ENCODE peak calls at places on chromosomes 16 and 17, in five cellular contexts. N is IMR-90, J is H9, B is H1, A is mesenchymal stem cell. H is an unnamed sample.

GRCh38 chr17:55722016-55722706 is 503 bp downstream of the TMEM100 start:
- DNase-seq in A (peak), B (no peak), N (peak), J (no peak), H (no peak)

GRCh38 chr17:75513667-75514052 is 1.7 kb downstream of the CASKIN2 start:
- DNase-seq in J (no peak), N (no peak), A (no peak), B (no peak), H (no peak)

GRCh38 chr16:15576960-15577958 is 65.7 kb downstream of the MARF1 start:
- DNase-seq in J (no peak), A (no peak), N (no peak), B (no peak), H (no peak)

GRCh38 chr17:3710951-3711383 is 12.7 kb upstream of the HASPIN start:
- DNase-seq in A (peak), N (peak), J (peak), B (no peak), H (no peak)

GRCh38 chr17:33234930-33235685 is 58.0 kb downstream of the ASIC2 start:
- DNase-seq in B (no peak), N (peak), J (no peak), A (peak), H (no peak)

GRCh38 chr17:68613739-68614298 is 12.7 kb upstream of the FAM20A start:
- DNase-seq in J (peak), B (peak), A (peak), N (no peak), H (peak)

GRCh38 chr17:15931394-15931793 is 13.5 kb upstream of the ADORA2B start:
- DNase-seq in N (no peak), B (no peak), J (no peak), A (no peak), H (no peak)

GRCh38 chr16:84683691-84684591 is 15.9 kb upstream of the USP10 start:
- DNase-seq in B (no peak), N (no peak), J (peak), A (no peak), H (no peak)

GRCh38 chr17:48520631-48521045 is 10.2 kb downstream of the HOXB1 start:
- DNase-seq in B (no peak), J (peak), A (peak), N (peak), H (no peak)

GRCh38 chr17:48519427-48519826 is 11.4 kb downstream of the HOXB1 start:
- DNase-seq in A (no peak), N (no peak), B (no peak), J (no peak), H (no peak)

GRCh38 chr17:48515925-48516900 is 14.6 kb downstream of the HOXB1 start:
- DNase-seq in N (no peak), B (no peak), J (no peak), A (no peak), H (no peak)

GRCh38 chr17:48514483-48514876 is 16.3 kb downstream of the HOXB1 start:
- DNase-seq in N (no peak), B (no peak), J (no peak), A (no peak), H (no peak)

DNA sequence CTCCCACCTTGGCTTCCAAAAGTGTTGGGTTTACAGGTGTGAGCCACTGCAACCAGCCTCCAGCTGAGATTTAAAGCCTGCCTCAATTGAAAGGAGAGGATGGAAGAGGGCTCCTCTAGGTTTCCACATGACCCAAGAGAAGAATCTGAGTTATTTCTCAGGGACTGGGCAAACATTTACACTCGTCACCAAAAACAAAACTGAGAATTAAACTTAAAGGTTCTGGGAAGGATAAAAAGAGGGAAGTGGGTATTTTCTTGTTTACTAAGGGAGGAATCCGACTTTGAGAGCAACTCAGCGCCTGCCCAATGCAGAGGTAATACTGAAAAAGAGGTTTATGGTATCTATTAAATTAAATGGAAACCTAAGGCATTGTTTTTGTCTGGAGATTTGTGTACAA is 13.3 kb downstream of the HOXB1 start:
- DNase-seq in N (no peak), A (no peak), B (no peak), J (no peak), H (no peak)
- H3K4ac ChIP-seq in N (no peak), A (no peak), B (no peak), J (no peak), H (no peak)

DNA sequence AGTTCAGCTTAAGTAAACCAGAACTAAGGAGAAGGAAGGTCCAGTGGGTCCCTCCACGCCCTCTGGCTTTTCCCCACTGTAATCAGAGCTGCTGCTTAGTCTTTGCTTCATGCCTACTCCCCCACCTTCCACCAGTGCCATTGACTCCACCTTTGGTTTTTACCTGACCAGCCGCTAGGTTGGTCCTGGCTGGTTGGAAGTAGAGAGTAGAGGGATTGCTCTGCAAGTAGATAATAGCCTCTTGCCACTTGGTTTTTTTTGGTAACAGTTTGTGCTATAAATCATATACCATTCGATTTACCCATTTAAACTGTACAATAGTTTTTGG is 22.8 kb upstream of the PHKG2 start:
- DNase-seq in B (no peak), N (no peak), J (no peak), A (no peak), H (no peak)
- H3K14ac ChIP-seq in B (no peak), N (no peak), J (no peak), A (no peak), H (no peak)

DNA sequence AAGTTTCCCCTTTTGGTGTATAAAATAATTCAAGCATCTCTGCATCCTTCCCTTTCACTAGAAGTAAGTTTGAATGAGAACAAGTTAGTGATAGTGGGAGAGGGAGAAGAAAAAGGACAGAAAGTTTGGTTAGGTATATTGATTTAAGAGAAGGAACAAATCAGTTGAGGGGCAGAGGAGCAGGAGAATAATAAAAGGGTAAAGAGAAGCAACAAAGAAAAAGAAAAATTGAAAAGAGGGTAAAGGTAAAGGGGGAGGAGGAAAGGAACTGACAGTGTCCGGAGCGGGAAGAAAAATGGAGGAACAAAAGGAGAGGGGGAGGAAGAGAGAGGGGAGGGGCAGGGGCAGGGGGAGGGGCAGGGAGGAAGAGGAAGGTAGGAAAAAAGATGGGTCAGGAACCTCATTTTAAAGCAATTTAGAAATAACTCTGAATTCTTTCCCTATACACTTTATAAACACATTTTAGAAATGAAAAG is 6.3 kb upstream of the IGF2BP1 start:
- DNase-seq in B (peak), J (peak), A (no peak), N (no peak), H (no peak)
- H2BK15ac ChIP-seq in B (no peak), J (no peak), A (no peak), N (no peak), H (no peak)

GRCh38 chr17:28247671-28248556 is 71.1 kb upstream of the TMEM97 start:
- DNase-seq in N (peak), B (no peak), A (peak), J (peak), H (no peak)
- H3K4ac ChIP-seq in N (no peak), B (no peak), A (no peak), J (no peak), H (peak)

GRCh38 chr17:67376892-67377726 is at the start of gene PITPNC1:
- DNase-seq in B (peak), A (peak), N (peak), J (peak), H (peak)

GRCh38 chr17:67381925-67382257 is 4.8 kb downstream of the PITPNC1 start:
- DNase-seq in A (no peak), N (no peak), J (no peak), B (no peak), H (no peak)

GRCh38 chr17:67378444-67379250 is 1.6 kb downstream of the PITPNC1 start:
- DNase-seq in A (peak), N (peak), J (peak), B (peak), H (peak)

GRCh38 chr17:67377727-67378443 is 804 bp downstream of the PITPNC1 start:
- DNase-seq in B (no peak), A (peak), N (peak), J (peak), H (peak)

GRCh38 chr17:67379251-67379630 is 2.2 kb downstream of the PITPNC1 start:
- DNase-seq in J (no peak), N (no peak), A (no peak), B (no peak), H (no peak)
- H3K14ac ChIP-seq in J (peak), N (peak), A (no peak), B (peak), H (no peak)

GRCh38 chr16:77993111-77993571 is 29.2 kb upstream of the CLEC3A start:
- DNase-seq in A (peak), J (peak), N (peak), B (no peak), H (no peak)
- H2BK15ac ChIP-seq in A (no peak), J (no peak), N (no peak), B (no peak), H (no peak)

H was measured in neuronal stem cell.